ENCODE peak calls at places on chromosome 16, in four cellular contexts. V, T, P and G are unnamed samples.

GRCh38 chr16:61150351-61150750 is 885.9 kb downstream of the CDH8 start:
- DNase-seq in V (no peak), P (no peak), T (no peak), G (no peak)

GRCh38 chr16:89325861-89326471 is 108.5 kb downstream of the ZNF778 start:
- DNase-seq in P (peak; percentile 68), T (peak; percentile 72), V (peak; percentile 68), G (peak; percentile 69)

GRCh38 chr16:7526736-7527135 is 194.1 kb downstream of the RBFOX1 start:
- DNase-seq in P (no peak), T (no peak), V (no peak), G (no peak)

GRCh38 chr16:12626411-12626810 is 177.3 kb downstream of the CPPED1 start:
- DNase-seq in V (no peak), P (no peak), T (no peak), G (no peak)

GRCh38 chr16:12188674-12189249 is 212.2 kb downstream of the SNX29 start:
- DNase-seq in T (no peak), P (no peak), V (no peak), G (no peak)

GRCh38 chr16:66935319-66936011 is at the start of gene CES2:
- DNase-seq in V (no peak), P (no peak), T (no peak), G (no peak)

GRCh38 chr16:48366165-48367093 is 18.8 kb downstream of the SIAH1 start:
- DNase-seq in V (peak; percentile 67), P (peak; percentile 91), T (peak; percentile 73), G (peak; percentile 50)

GRCh38 chr16:79169239-79169638 is 431.3 kb downstream of the MAF start:
- DNase-seq in T (peak; percentile 33), V (no peak), P (peak; percentile 9), G (no peak)

GRCh38 chr16:2475413-2476344 is 752 bp downstream of the TBC1D24 start:
- DNase-seq in T (no peak), P (no peak), V (peak; percentile 73), G (no peak)

GRCh38 chr16:73301984-73302383 is 254.1 kb upstream of the ZFHX3 start:
- DNase-seq in P (no peak), V (no peak), T (no peak), G (no peak)

GRCh38 chr16:2704166-2704982 is 15.7 kb downstream of the PRSS27 start:
- DNase-seq in P (no peak), T (no peak), V (no peak), G (no peak)

GRCh38 chr16:12729448-12729847 is 74.2 kb downstream of the CPPED1 start:
- DNase-seq in P (no peak), V (no peak), T (peak; percentile 70), G (no peak)

GRCh38 chr16:58563235-58563634 is 47.9 kb downstream of the SETD6 start:
- DNase-seq in V (no peak), T (peak; percentile 25), P (no peak), G (no peak)

GRCh38 chr16:68800257-68800875 is 43.0 kb upstream of the TANGO6 start:
- DNase-seq in P (peak; percentile 83), T (peak; percentile 92), V (peak; percentile 79), G (peak; percentile 75)

GRCh38 chr16:53057658-53058057 is 2.9 kb downstream of the CHD9 start:
- DNase-seq in P (no peak), T (no peak), V (no peak), G (no peak)

GRCh38 chr16:70804153-70804728 is 3.3 kb upstream of the VAC14 start:
- DNase-seq in V (no peak), P (peak; percentile 64), T (peak; percentile 91), G (no peak)

GRCh38 chr16:52034830-52035229 is 512.1 kb downstream of the TOX3 start:
- DNase-seq in P (no peak), V (no peak), T (no peak), G (no peak)

GRCh38 chr16:83215417-83216001 is 588.7 kb downstream of the CDH13 start:
- DNase-seq in T (peak; percentile 32), V (peak; percentile 49), P (peak; percentile 48), G (peak; percentile 40)

GRCh38 chr16:80775450-80775849 is 28.9 kb downstream of the CDYL2 start:
- DNase-seq in V (no peak), T (no peak), P (no peak), G (no peak)

GRCh38 chr16:89111263-89111662 is 17.6 kb downstream of the ACSF3 start:
- DNase-seq in P (no peak), T (no peak), V (no peak), G (no peak)

GRCh38 chr16:12295395-12295794 is 318.9 kb downstream of the SNX29 start:
- DNase-seq in P (no peak), V (no peak), T (no peak), G (no peak)

GRCh38 chr16:68287276-68288251 is 23.2 kb downstream of the SLC7A6OS start:
- DNase-seq in T (peak; percentile 76), V (no peak), P (no peak), G (no peak)

GRCh38 chr16:77344306-77344705 is 90.5 kb downstream of the ADAMTS18 start:
- DNase-seq in T (peak; percentile 57), V (no peak), P (no peak), G (no peak)

GRCh38 chr16:57732011-57732410 is 3.6 kb upstream of the KATNB1 start:
- DNase-seq in V (no peak), T (no peak), P (no peak), G (no peak)

GRCh38 chr16:12930881-12931280 is 29.5 kb downstream of the SHISA9 start:
- DNase-seq in V (no peak), P (no peak), T (no peak), G (no peak)

GRCh38 chr16:56436258-56436657 is 10.9 kb upstream of the AMFR start:
- DNase-seq in V (no peak), P (no peak), T (no peak), G (no peak)

GRCh38 chr16:19210175-19210924 is 42.3 kb downstream of the SYT17 start:
- DNase-seq in P (no peak), T (no peak), V (peak; percentile 50), G (peak; percentile 56)

GRCh38 chr16:46649571-46649970 is 28.4 kb upstream of the SHCBP1 start:
- DNase-seq in V (no peak), T (no peak), P (no peak), G (no peak)

GRCh38 chr16:5479925-5480324 is 382.3 kb upstream of the EEF2KMT start:
- DNase-seq in P (no peak), V (no peak), T (no peak), G (no peak)

GRCh38 chr16:28924399-28924761 is 658 bp downstream of the RABEP2 start:
- DNase-seq in V (no peak), T (no peak), P (no peak), G (no peak)

GRCh38 chr16:14399397-14400284 is 230.4 kb downstream of the PARN start:
- DNase-seq in T (peak; percentile 71), P (no peak), V (no peak), G (no peak)

GRCh38 chr16:30797670-30798309 is 10.8 kb upstream of the ZNF629 start:
- DNase-seq in P (no peak), V (no peak), T (no peak), G (no peak)
- TF ChIP-seq CTCF in P (no peak), V (no peak), T (peak; percentile 37), G (no peak)

DNA sequence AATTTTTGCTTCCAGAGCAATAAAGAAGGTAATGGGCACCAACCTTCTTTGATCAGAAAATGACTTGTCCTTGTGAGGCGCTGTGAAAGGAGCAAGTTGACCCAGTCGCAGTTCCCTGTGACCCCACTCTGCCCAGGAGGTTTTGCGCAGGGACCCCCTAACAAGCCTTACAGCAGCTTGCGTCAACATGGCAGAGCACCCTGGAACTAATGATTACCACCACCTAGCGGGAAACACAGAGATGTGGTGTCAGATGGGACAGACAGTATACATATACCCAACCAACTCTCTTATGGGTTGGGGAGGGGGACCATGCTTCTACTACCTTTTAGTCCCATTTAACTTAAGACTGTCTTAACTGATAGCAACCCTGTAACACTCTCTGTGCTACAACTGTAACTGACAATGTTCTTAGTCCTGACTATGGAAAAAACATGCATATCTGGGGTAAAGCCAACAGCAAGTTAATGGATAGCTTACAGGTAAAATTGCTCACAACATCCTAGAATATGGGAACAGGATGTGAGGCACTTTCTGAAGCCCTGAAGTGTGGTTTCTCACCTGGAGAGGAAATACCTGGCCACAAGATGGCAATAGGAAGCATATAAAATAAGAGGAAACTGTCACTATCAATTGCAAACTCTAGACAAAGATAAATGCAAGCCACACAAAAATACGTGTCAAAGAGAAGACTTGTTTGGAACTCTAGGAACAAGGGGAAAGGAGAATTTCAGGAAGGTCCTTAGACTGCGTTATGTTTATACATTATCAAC is 3.0 kb downstream of the KARS1 start:
- DNase-seq in T (no peak), V (no peak), P (no peak), G (no peak)
- TF ChIP-seq CTCF in T (no peak), V (no peak), P (no peak), G (no peak)

DNA sequence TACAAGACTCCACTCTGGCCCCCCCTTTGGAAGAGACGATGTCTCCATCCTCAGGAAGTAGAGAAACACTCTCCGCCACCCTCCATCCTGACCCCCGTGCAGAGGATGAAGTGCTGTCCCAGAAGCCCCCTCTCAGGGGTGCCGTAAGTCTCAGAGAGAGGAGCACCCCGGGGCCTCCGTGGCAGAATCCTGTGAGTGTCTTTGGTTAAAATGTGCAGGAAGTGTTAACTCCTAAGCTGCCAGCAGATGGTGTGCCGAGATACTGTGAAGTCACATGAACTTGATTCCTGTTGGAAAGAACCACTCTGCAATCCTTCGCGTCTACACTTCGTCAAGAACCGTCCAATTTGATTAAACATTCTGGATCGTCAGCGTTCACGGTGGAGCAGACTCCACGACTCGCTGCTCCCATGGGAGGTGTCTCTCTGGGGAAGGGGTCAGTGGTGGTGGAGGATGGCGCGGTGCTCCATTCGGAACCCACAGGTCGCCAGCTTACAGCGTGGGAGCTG is 5.6 kb downstream of the BANP start:
- DNase-seq in T (peak; percentile 40), V (peak; percentile 65), P (no peak), G (peak; percentile 60)
- TF ChIP-seq CTCF in T (peak; percentile 71), V (peak; percentile 37), P (no peak), G (peak; percentile 59)

GRCh38 chr16:49890876-49891275 is 35.0 kb upstream of the ZNF423 start:
- DNase-seq in T (no peak), P (peak; percentile 60), V (no peak), G (no peak)
- TF ChIP-seq CTCF in T (peak; percentile 56), P (peak; percentile 24), V (no peak), G (no peak)

GRCh38 chr16:27920391-27920891 is 143.1 kb downstream of the GSG1L start:
- DNase-seq in V (no peak), P (no peak), T (no peak), G (no peak)
- TF ChIP-seq CTCF in V (no peak), P (no peak), T (peak; percentile 34), G (no peak)

GRCh38 chr16:55261301-55261700 is 62.7 kb upstream of the IRX6 start:
- DNase-seq in P (no peak), V (no peak), T (no peak), G (no peak)

GRCh38 chr16:55255890-55256289 is 68.1 kb upstream of the IRX6 start:
- DNase-seq in T (no peak), V (no peak), P (no peak), G (no peak)

GRCh38 chr16:55256412-55257016 is 67.5 kb upstream of the IRX6 start:
- DNase-seq in V (no peak), P (no peak), T (no peak), G (no peak)

GRCh38 chr16:55253987-55254386 is 70.0 kb upstream of the IRX6 start:
- DNase-seq in T (no peak), P (no peak), V (no peak), G (no peak)

GRCh38 chr16:55257971-55258613 is 65.9 kb upstream of the IRX6 start:
- DNase-seq in P (peak; percentile 72), V (peak; percentile 28), T (peak; percentile 40), G (peak; percentile 29)
- TF ChIP-seq CTCF in P (peak; percentile 64), V (peak; percentile 54), T (peak; percentile 72), G (peak; percentile 37)

GRCh38 chr16:64669573-64669972 is 452.3 kb downstream of the CDH11 start:
- DNase-seq in T (no peak), V (no peak), P (no peak), G (no peak)
- TF ChIP-seq CTCF in T (no peak), V (no peak), P (no peak), G (no peak)